ENCODE peak calls at places on chromosomes 5 and 9, in four cellular contexts. V, R, P and O are unnamed samples.

GRCh38 chr5:54785729-54786548 is 199.5 kb downstream of the ESM1 start:
- DNase-seq in V (peak; percentile 29), R (no peak), P (no peak), O (peak; percentile 62)

GRCh38 chr5:38535281-38535750 is 21.1 kb downstream of the LIFR start:
- DNase-seq in V (no peak), R (no peak), P (no peak), O (peak; percentile 35)

GRCh38 chr9:126690431-126691051 is 76.8 kb downstream of the LMX1B start:
- DNase-seq in V (peak; percentile 82), R (no peak), P (peak; percentile 84), O (peak; percentile 13)

GRCh38 chr9:127763918-127764384 is 14.5 kb downstream of the SH2D3C start:
- DNase-seq in V (no peak), R (no peak), P (peak; percentile 83), O (peak; percentile 36)

GRCh38 chr5:93598141-93598996 is 15.3 kb downstream of the NR2F1 start:
- DNase-seq in V (peak; percentile 22), R (no peak), P (no peak), O (no peak)

GRCh38 chr5:1510631-1511030 is 13.1 kb downstream of the LPCAT1 start:
- DNase-seq in V (no peak), R (no peak), P (no peak), O (no peak)

GRCh38 chr5:90967851-90968250 is 409.3 kb downstream of the ADGRV1 start:
- DNase-seq in V (no peak), R (no peak), P (no peak), O (peak; percentile 6)

GRCh38 chr5:93789173-93790070 is 48.0 kb upstream of the POU5F2 start:
- DNase-seq in V (no peak), R (peak; percentile 13), P (no peak), O (peak; percentile 49)

GRCh38 chr9:36738318-36738975 is 165.8 kb downstream of the MELK start:
- DNase-seq in V (no peak), R (no peak), P (no peak), O (peak; percentile 38)

GRCh38 chr9:16640649-16641048 is 229.8 kb downstream of the BNC2 start:
- DNase-seq in V (no peak), R (no peak), P (peak; percentile 72), O (peak; percentile 30)

GRCh38 chr9:131954299-131954698 is 125.4 kb downstream of the MED27 start:
- DNase-seq in V (no peak), R (no peak), P (peak; percentile 71), O (no peak)

GRCh38 chr9:103816146-103816545 is 278.0 kb upstream of the SMC2 start:
- DNase-seq in V (no peak), R (no peak), P (no peak), O (no peak)

GRCh38 chr9:33719581-33720374 is 75.6 kb upstream of the PRSS3 start:
- DNase-seq in V (peak; percentile 48), R (no peak), P (peak; percentile 79), O (no peak)

GRCh38 chr5:143606043-143606752 is 202.7 kb upstream of the NR3C1 start:
- DNase-seq in V (no peak), R (no peak), P (no peak), O (no peak)

GRCh38 chr9:82273121-82273520 is 284.5 kb downstream of the SPATA31D1 start:
- DNase-seq in V (no peak), R (peak; percentile 17), P (no peak), O (no peak)

GRCh38 chr5:157549283-157549629 is 26.3 kb downstream of the ADAM19 start:
- DNase-seq in V (no peak), R (no peak), P (no peak), O (no peak)

GRCh38 chr5:90899014-90899604 is 340.5 kb downstream of the ADGRV1 start:
- DNase-seq in V (no peak), R (no peak), P (no peak), O (no peak)

GRCh38 chr5:113166710-113167366 is 190.2 kb downstream of the DCP2 start:
- DNase-seq in V (no peak), R (peak; percentile 78), P (no peak), O (peak; percentile 90)

GRCh38 chr9:126548312-126548711 is 65.4 kb upstream of the LMX1B start:
- DNase-seq in V (no peak), R (no peak), P (no peak), O (no peak)

GRCh38 chr9:124661184-124661755 is 109.8 kb downstream of the NR6A1 start:
- DNase-seq in V (no peak), R (no peak), P (no peak), O (no peak)

GRCh38 chr5:83306572-83307241 is 164.8 kb upstream of the VCAN start:
- DNase-seq in V (no peak), R (peak; percentile 89), P (no peak), O (peak; percentile 90)

GRCh38 chr5:55850839-55851674 is at the start of gene IL31RA:
- DNase-seq in V (no peak), R (peak; percentile 79), P (no peak), O (peak; percentile 70)

GRCh38 chr5:110854200-110854599 is 115.4 kb downstream of the SLC25A46 start:
- DNase-seq in V (no peak), R (peak; percentile 47), P (no peak), O (peak; percentile 43)

GRCh38 chr5:156119692-156120091 is 207.3 kb upstream of the SGCD start:
- DNase-seq in V (no peak), R (no peak), P (no peak), O (no peak)

GRCh38 chr5:129670944-129671343 is 77.0 kb upstream of the MINAR2 start:
- DNase-seq in V (no peak), R (peak; percentile 42), P (no peak), O (peak; percentile 88)

GRCh38 chr9:134240371-134240770 is 76.0 kb upstream of the RNU6ATAC start:
- DNase-seq in V (no peak), R (no peak), P (no peak), O (no peak)

GRCh38 chr9:89463986-89464901 is 33.7 kb downstream of the SEMA4D start:
- DNase-seq in V (no peak), R (no peak), P (no peak), O (no peak)

GRCh38 chr5:67246108-67246507 is 49.5 kb upstream of the CD180 start:
- DNase-seq in V (peak; percentile 34), R (peak; percentile 60), P (peak; percentile 90), O (peak; percentile 95)

GRCh38 chr5:89524785-89525184 is 641.8 kb upstream of the MEF2C start:
- DNase-seq in V (no peak), R (no peak), P (no peak), O (no peak)

GRCh38 chr9:91948061-91948422 is 2.0 kb downstream of the ROR2 start:
- DNase-seq in V (peak; percentile 44), R (no peak), P (peak; percentile 38), O (no peak)

GRCh38 chr9:4306788-4307144 is 6.9 kb upstream of the GLIS3 start:
- DNase-seq in V (no peak), R (no peak), P (no peak), O (no peak)

GRCh38 chr5:132485641-132486317 is 4.8 kb downstream of the IRF1 start:
- DNase-seq in V (no peak), R (no peak), P (no peak), O (no peak)

GRCh38 chr9:20237686-20238085 is 384.6 kb downstream of the MLLT3 start:
- DNase-seq in V (no peak), R (no peak), P (no peak), O (no peak)

GRCh38 chr5:88684136-88684500 is 198.9 kb downstream of the MEF2C start:
- DNase-seq in V (no peak), R (no peak), P (no peak), O (no peak)

GRCh38 chr9:130929571-130930022 is 9.4 kb downstream of the FIBCD1 start:
- DNase-seq in V (no peak), R (no peak), P (no peak), O (no peak)

GRCh38 chr9:130930804-130931349 is 8.2 kb downstream of the FIBCD1 start:
- DNase-seq in V (no peak), R (no peak), P (no peak), O (no peak)

GRCh38 chr9:130930132-130930803 is 8.8 kb downstream of the FIBCD1 start:
- DNase-seq in V (no peak), R (no peak), P (no peak), O (no peak)

GRCh38 chr9:130927338-130927737 is 11.7 kb downstream of the FIBCD1 start:
- DNase-seq in V (no peak), R (no peak), P (no peak), O (no peak)

GRCh38 chr9:130927995-130928900 is 10.8 kb downstream of the FIBCD1 start:
- DNase-seq in V (peak; percentile 77), R (peak; percentile 18), P (no peak), O (peak; percentile 71)
- H3K4me3 ChIP-seq in V (no peak overlapping the region), R (no peak overlapping the region), P (no peak overlapping the region), O (no peak overlapping the region)

DNA sequence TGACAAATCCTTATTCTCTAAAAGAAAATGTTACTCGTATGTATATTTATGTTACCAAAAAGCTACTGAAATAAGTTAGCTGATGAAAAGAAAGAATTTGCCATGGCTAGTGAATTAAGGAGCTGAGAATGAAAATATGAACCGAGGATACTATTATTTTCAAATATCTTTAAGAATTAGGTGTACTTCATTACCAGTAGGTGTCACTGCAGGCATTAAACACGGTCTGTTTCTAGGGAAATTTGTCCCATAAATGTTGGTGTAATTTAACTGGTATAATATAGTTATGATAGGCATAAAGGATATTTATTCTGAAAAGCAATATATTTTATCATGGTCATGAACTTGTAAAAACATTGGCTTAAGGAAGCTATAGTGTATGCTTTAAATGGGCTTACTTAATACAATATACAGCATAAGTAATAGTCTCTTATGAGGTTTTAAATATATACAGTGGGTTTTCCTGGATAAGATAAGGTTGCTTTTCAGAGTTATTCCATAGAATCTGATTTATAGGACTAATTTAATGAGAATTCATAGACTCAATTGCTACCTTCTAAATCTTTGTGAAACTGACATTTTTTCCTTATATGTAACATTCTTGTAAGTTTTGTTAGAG is 72.4 kb upstream of the MPDZ start:
- DNase-seq in V (peak; percentile 24), R (peak; percentile 23), P (peak; percentile 65), O (peak; percentile 86)
- TF ChIP-seq CTCF in V (peak; percentile 82), R (peak; percentile 44), P (peak; percentile 67), O (peak; percentile 42)

DNA sequence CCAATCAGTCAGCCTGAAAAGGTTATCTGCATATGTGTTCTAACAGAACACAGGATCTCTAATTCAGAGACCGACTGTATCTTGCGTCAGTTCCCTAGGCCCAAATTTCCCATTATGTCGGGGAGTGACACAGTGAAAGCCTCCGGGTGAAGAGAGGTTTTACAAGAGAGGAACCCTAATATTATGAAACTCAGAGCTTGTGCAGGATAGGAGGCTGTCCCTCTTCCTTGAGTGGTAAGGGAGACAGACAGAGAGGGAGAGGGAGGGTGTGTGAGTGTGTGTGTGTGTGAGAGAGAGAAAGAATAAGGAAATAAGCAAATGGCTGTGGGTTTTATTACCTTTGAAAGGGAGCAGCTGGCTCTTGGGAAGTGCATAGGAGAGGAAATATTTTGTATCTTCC is 1.9 kb downstream of the CD14 start:
- DNase-seq in V (no peak), R (no peak), P (no peak), O (no peak)
- H3K4me3 ChIP-seq in V (no peak overlapping the region), R (no peak overlapping the region), P (no peak overlapping the region), O (no peak overlapping the region)

GRCh38 chr5:163913548-163913947 is 408.1 kb downstream of the MAT2B start:
- DNase-seq in V (no peak), R (no peak), P (no peak), O (peak; percentile 7)
- TF ChIP-seq CTCF in V (peak; percentile 22), R (peak; percentile 7), P (no peak), O (peak; percentile 12)